ENCODE peak calls at places on chromosome 17, in five cellular contexts. J, C, N, A and Q are unnamed samples.

GRCh38 chr17:19706791-19707727 is 9.3 kb downstream of the SLC47A2 start:
- DNase-seq in N (no peak), J (no peak), A (no peak), C (no peak), Q (no peak)

GRCh38 chr17:4988168-4988567 is 693 bp upstream of the CAMTA2 start:
- DNase-seq in N (no peak), A (no peak), C (no peak), J (no peak), Q (no peak)

GRCh38 chr17:81528384-81528650 is 140 bp downstream of the FSCN2 start:
- DNase-seq in A (no peak), N (no peak), J (no peak), C (no peak), Q (no peak)

GRCh38 chr17:76262732-76263344 is 2.3 kb upstream of the UBALD2 start:
- DNase-seq in A (no peak), N (peak), J (no peak), C (no peak), Q (no peak)

GRCh38 chr17:48795444-48796162 is 21.4 kb downstream of the TTLL6 start:
- DNase-seq in N (no peak), C (peak), J (no peak), A (no peak), Q (peak)

GRCh38 chr17:76265624-76266243 is 586 bp downstream of the UBALD2 start:
- DNase-seq in J (peak), N (peak), A (peak), C (no peak), Q (no peak)

GRCh38 chr17:37090941-37091340 is 142.2 kb downstream of the AATF start:
- DNase-seq in A (no peak), J (no peak), C (no peak), N (no peak), Q (no peak)

GRCh38 chr17:42849031-42849430 is 2.0 kb upstream of the AOC3 start:
- DNase-seq in A (no peak), N (no peak), C (no peak), J (no peak), Q (no peak)

GRCh38 chr17:39757931-39758873 is 20.5 kb downstream of the GRB7 start:
- DNase-seq in J (no peak), N (peak), C (no peak), A (peak), Q (no peak)

GRCh38 chr17:38727661-38728220 is 2.4 kb upstream of the CISD3 start:
- DNase-seq in J (no peak), N (no peak), C (no peak), A (no peak), Q (no peak)

GRCh38 chr17:49612721-49613120 is 37.0 kb downstream of the NXPH3 start:
- DNase-seq in C (no peak), A (no peak), J (no peak), N (no peak), Q (no peak)

GRCh38 chr17:15463363-15463762 is 4.1 kb downstream of the CDRT4 start:
- DNase-seq in N (no peak), J (no peak), C (peak), A (no peak), Q (peak)

GRCh38 chr17:8918811-8919210 is 46.7 kb downstream of the PIK3R5 start:
- DNase-seq in A (no peak), C (no peak), J (no peak), N (no peak), Q (no peak)

GRCh38 chr17:9363440-9364350 is 211.9 kb downstream of the STX8 start:
- DNase-seq in C (no peak), J (no peak), N (no peak), A (no peak), Q (no peak)

GRCh38 chr17:45229681-45230409 is 8.2 kb downstream of the FMNL1 start:
- DNase-seq in N (no peak), J (no peak), C (no peak), A (no peak), Q (no peak)

GRCh38 chr17:64662774-64663367 is 764 bp upstream of the SMURF2 start:
- DNase-seq in C (no peak), N (no peak), J (no peak), A (no peak), Q (no peak)

GRCh38 chr17:58513391-58513912 is 986 bp downstream of the MTMR4 start:
- DNase-seq in A (peak), J (no peak), C (no peak), N (no peak), Q (no peak)

GRCh38 chr17:73308017-73308823 is 3.6 kb downstream of the CDC42EP4 start:
- DNase-seq in J (no peak), A (no peak), N (peak), C (no peak), Q (peak)

GRCh38 chr17:78979780-78980623 is at the start of gene LGALS3BP:
- DNase-seq in A (no peak), N (no peak), J (no peak), C (peak), Q (peak)

GRCh38 chr17:40349477-40350409 is 14.8 kb downstream of the GJD3 start:
- DNase-seq in N (no peak), J (no peak), C (no peak), A (no peak), Q (no peak)

GRCh38 chr17:57210224-57210553 is 46.1 kb upstream of the MSI2 start:
- DNase-seq in C (no peak), J (no peak), A (no peak), N (no peak), Q (no peak)

GRCh38 chr17:2068589-2069051 is 13.7 kb downstream of the HIC1 start:
- DNase-seq in J (no peak), C (no peak), A (no peak), N (no peak), Q (no peak)